ENCODE peak calls at places on chromosomes 6 and 20, in five cellular contexts. O, U, H, L and Q are unnamed samples.

GRCh38 chr6:144413418-144413817 is 128.3 kb downstream of the UTRN start:
- DNase-seq in U (no peak), L (no peak), H (no peak), O (no peak), Q (no peak)

GRCh38 chr20:6637160-6637579 is 130.3 kb upstream of the BMP2 start:
- DNase-seq in O (no peak), H (no peak), L (no peak), U (no peak), Q (no peak)

GRCh38 chr6:142903806-142904205 is 41.2 kb downstream of the HIVEP2 start:
- DNase-seq in U (no peak), L (no peak), O (no peak), H (no peak), Q (no peak)

GRCh38 chr20:23320317-23320716 is 30.3 kb upstream of the NXT1 start:
- DNase-seq in O (no peak), U (no peak), H (no peak), L (no peak), Q (no peak)

GRCh38 chr6:73888050-73888449 is 192.0 kb downstream of the CD109 start:
- DNase-seq in L (no peak), H (no peak), U (no peak), O (peak), Q (no peak)

GRCh38 chr20:1467355-1468116 is 887 bp upstream of the NSFL1C start:
- DNase-seq in O (no peak), L (no peak), U (peak), H (no peak), Q (no peak)

GRCh38 chr6:22025468-22026159 is 271.2 kb downstream of the PRL start:
- DNase-seq in O (peak), H (no peak), L (no peak), U (no peak), Q (no peak)

GRCh38 chr6:141463237-141463977 is 669.3 kb upstream of the GJE1 start:
- DNase-seq in O (no peak), L (no peak), H (no peak), U (no peak), Q (no peak)

GRCh38 chr6:157964139-157964538 is 17.5 kb upstream of the SYNJ2 start:
- DNase-seq in U (no peak), H (no peak), L (no peak), O (no peak), Q (no peak)

GRCh38 chr6:151738960-151739359 is 68.5 kb upstream of the ESR1 start:
- DNase-seq in U (no peak), L (no peak), H (no peak), O (no peak), Q (no peak)

GRCh38 chr6:12288844-12289654 is 1.1 kb upstream of the EDN1 start:
- DNase-seq in U (peak), H (no peak), L (no peak), O (no peak), Q (no peak)

GRCh38 chr6:119349341-119350201 is at the start of gene MAN1A1:
- DNase-seq in O (peak), L (peak), H (peak), U (peak), Q (peak)
- H3K27ac ChIP-seq in O (peak), L (peak), H (peak), U (peak), Q (peak)

GRCh38 chr6:134908906-134909516 is 40.9 kb downstream of the ALDH8A1 start:
- DNase-seq in O (peak), L (no peak), U (no peak), H (peak), Q (no peak)
- H3K27ac ChIP-seq in O (peak), L (no peak), U (no peak), H (peak), Q (peak)

GRCh38 chr20:50709574-50709973 is 18.2 kb upstream of the RIPOR3 start:
- DNase-seq in H (no peak), U (no peak), O (no peak), L (no peak), Q (no peak)
- H3K27ac ChIP-seq in H (no peak), U (no peak), O (peak), L (no peak), Q (no peak)

GRCh38 chr20:36491901-36492617 is 49.3 kb upstream of the MYL9 start:
- DNase-seq in H (no peak), L (peak), O (no peak), U (no peak), Q (no peak)
- H3K27ac ChIP-seq in H (no peak), L (peak), O (peak), U (no peak), Q (peak)

DNA sequence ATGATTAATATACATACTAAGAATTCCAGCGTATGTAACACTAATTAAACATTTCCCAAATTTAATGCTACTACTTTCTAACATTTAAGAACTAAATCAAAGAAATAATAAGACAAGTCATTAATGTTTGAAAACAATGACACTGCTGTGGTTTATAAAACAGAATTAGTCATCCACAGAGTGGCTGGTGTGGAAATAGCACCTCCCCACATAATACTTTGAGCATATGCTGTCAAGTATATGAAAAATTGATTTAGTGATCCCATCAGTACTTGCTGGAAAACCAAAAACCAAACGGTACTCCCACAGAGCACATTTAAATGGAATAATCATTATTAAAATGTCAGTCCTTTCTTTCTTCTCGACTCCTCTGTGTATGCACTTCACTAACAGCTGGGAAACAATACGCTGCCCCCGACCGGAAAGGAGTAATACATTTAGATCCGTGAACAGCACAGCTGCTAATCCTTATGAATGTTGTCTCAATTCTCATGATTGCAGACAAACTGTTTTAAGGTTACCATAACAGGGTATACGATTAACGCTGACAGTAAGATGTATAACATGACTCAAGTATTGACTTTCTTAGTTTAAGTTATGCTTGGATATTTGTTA is 78.4 kb downstream of the PREP start:
- DNase-seq in L (no peak), U (no peak), H (no peak), O (no peak), Q (no peak)
- H3K27ac ChIP-seq in L (no peak), U (no peak), H (no peak), O (no peak), Q (no peak)

GRCh38 chr6:138555294-138555988 is 56.1 kb upstream of the NHSL1 start:
- DNase-seq in O (no peak), H (no peak), L (no peak), U (no peak), Q (no peak)

GRCh38 chr6:138554146-138554545 is 54.9 kb upstream of the NHSL1 start:
- DNase-seq in L (no peak), H (no peak), U (no peak), O (no peak), Q (no peak)

GRCh38 chr6:138545621-138545980 is 46.3 kb upstream of the NHSL1 start:
- DNase-seq in U (peak), L (no peak), H (peak), O (no peak), Q (peak)

GRCh38 chr6:138546733-138547185 is 47.5 kb upstream of the NHSL1 start:
- DNase-seq in O (no peak), H (no peak), L (no peak), U (no peak), Q (no peak)

GRCh38 chr6:138550346-138550767 is 51.1 kb upstream of the NHSL1 start:
- DNase-seq in L (no peak), H (peak), O (no peak), U (no peak), Q (no peak)
- H3K27ac ChIP-seq in L (no peak), H (no peak), O (no peak), U (no peak), Q (no peak)

DNA sequence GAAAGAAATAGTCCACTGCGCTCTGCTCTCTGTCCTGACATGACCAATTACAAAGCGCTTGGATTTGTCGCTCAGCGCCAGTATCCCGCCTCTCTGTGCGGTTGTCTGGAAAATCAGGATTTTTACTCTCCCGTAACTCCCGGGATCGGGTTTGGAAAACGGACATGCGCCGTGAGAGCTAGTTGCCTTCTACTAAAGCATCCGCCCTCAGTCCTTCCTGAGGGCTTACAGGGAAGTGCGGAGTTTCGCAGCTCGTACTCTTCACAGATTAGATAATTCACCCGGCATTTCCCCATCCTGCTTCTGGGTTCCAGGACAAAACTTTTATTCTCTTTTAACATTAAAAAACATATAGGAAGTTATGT is 427 bp upstream of the MKKS start:
- DNase-seq in H (peak), U (peak), L (peak), O (peak), Q (peak)
- H3K27ac ChIP-seq in H (peak), U (peak), L (peak), O (peak), Q (peak)

GRCh38 chr20:51412333-51412761 is 130.2 kb downstream of the NFATC2 start:
- DNase-seq in U (no peak), O (no peak), H (peak), L (no peak), Q (no peak)
- H3K27ac ChIP-seq in U (no peak), O (no peak), H (peak), L (peak), Q (peak)